ENCODE peak calls at places on chromosomes 4 and X, in five cellular contexts. Y, K, G, U and M are unnamed samples.

GRCh38 chr4:109207060-109207459 is 95.4 kb downstream of the COL25A1 start:
- DNase-seq in Y (no peak), K (no peak), G (peak), U (no peak), M (peak)

GRCh38 chr4:158038718-158039117 is 134.1 kb downstream of the GASK1B start:
- DNase-seq in Y (no peak), K (no peak), G (no peak), U (no peak), M (no peak)

GRCh38 chr4:22719218-22719617 is 26.5 kb downstream of the GBA3 start:
- DNase-seq in Y (no peak), K (no peak), G (no peak), U (no peak), M (no peak)

GRCh38 chr4:181008164-181008563 is 1235.0 kb upstream of the TENM3 start:
- DNase-seq in Y (no peak), K (no peak), G (peak), U (no peak), M (no peak)

GRCh38 chrX:848366-848765 is 217.8 kb downstream of the SHOX start:
- DNase-seq in Y (no peak), K (no peak), G (no peak), U (no peak), M (no peak)

GRCh38 chrX:116198810-116199209 is 28.3 kb downstream of the AGTR2 start:
- DNase-seq in Y (peak), K (no peak), G (no peak), U (no peak), M (peak)

GRCh38 chr4:13546855-13547562 is 2.7 kb upstream of the NKX3-2 start:
- DNase-seq in Y (peak), K (no peak), G (no peak), U (no peak), M (no peak)

GRCh38 chrX:107199491-107199890 is 6.7 kb downstream of the NUP62CL start:
- DNase-seq in Y (no peak), K (no peak), G (no peak), U (no peak), M (no peak)

GRCh38 chrX:115561605-115562491 is 874 bp downstream of the PLS3 start:
- DNase-seq in Y (no peak), K (peak), G (peak), U (peak), M (peak)

GRCh38 chr4:15936495-15936894 is 2.0 kb downstream of the FGFBP1 start:
- DNase-seq in Y (no peak), K (no peak), G (no peak), U (no peak), M (no peak)

GRCh38 chrX:38882894-38883620 is 81.8 kb downstream of the MID1IP1 start:
- DNase-seq in Y (peak), K (no peak), G (peak), U (no peak), M (no peak)

GRCh38 chr4:185259719-185260118 is 50.3 kb downstream of the SNX25 start:
- DNase-seq in Y (no peak), K (no peak), G (no peak), U (no peak), M (no peak)

GRCh38 chr4:138056541-138056940 is 185.6 kb downstream of the SLC7A11 start:
- DNase-seq in Y (no peak), K (no peak), G (no peak), U (no peak), M (no peak)

GRCh38 chr4:6942238-6942800 is 32.7 kb downstream of the TBC1D14 start:
- DNase-seq in Y (peak), K (no peak), G (peak), U (no peak), M (peak)

GRCh38 chr4:38030023-38030422 is 69.8 kb downstream of the PTTG2 start:
- DNase-seq in Y (no peak), K (no peak), G (no peak), U (no peak), M (no peak)

GRCh38 chrX:40207626-40208025 is 109.9 kb upstream of the BCOR start:
- DNase-seq in Y (peak), K (no peak), G (peak), U (no peak), M (no peak)

GRCh38 chr4:108592674-108592986 is 27.7 kb upstream of the RPL34 start:
- DNase-seq in Y (no peak), K (no peak), G (no peak), U (no peak), M (no peak)

GRCh38 chr4:98921292-98921691 is 7.6 kb downstream of the EIF4E start:
- DNase-seq in Y (no peak), K (no peak), G (no peak), U (no peak), M (no peak)